ENCODE peak calls at places on chromosomes 7 and 10, in seven cellular contexts. Y is foreskin fibroblast, U is heart right ventricle, R is astrocyte, B is kidney epithelial cell, O is stomach, H is choroid plexus epithelial cell. F is an unnamed sample.

GRCh38 chr10:79947083-79947415 is 1.9 kb downstream of the SFTPD start:
- DNase-seq in Y (no peak), U (no peak), R (no peak), B (no peak), O (no peak), H (no peak), F (no peak)

GRCh38 chr7:18151419-18151818 is 123.8 kb upstream of the PRPS1L1 start:
- DNase-seq in Y (no peak), U (no peak), R (no peak), B (no peak), O (no peak), H (peak), F (peak)

GRCh38 chr10:71131096-71131495 is 81.3 kb upstream of the UNC5B start:
- DNase-seq in Y (no peak), U (no peak), R (no peak), B (no peak), O (no peak), H (no peak), F (no peak)

GRCh38 chr7:17558135-17558534 is 259.7 kb downstream of the AHR start:
- DNase-seq in Y (no peak), U (no peak), R (peak), B (no peak), O (no peak), H (no peak), F (no peak)

GRCh38 chr7:32587431-32587948 is 92.2 kb downstream of the AVL9 start:
- DNase-seq in Y (peak), U (peak), R (peak), B (no peak), O (no peak), H (peak), F (peak)

GRCh38 chr10:16887565-16887964 is 70.3 kb upstream of the RSU1 start:
- DNase-seq in Y (peak), U (no peak), R (peak), B (no peak), O (no peak), H (peak), F (peak)

GRCh38 chr7:142357953-142358520 is 100.2 kb upstream of the PRSS58 start:
- DNase-seq in Y (peak), U (no peak), R (peak), B (peak), O (no peak), H (peak), F (peak)

GRCh38 chr10:120972259-120972658 is 121.1 kb downstream of the WDR11 start:
- DNase-seq in Y (no peak), U (no peak), R (no peak), B (no peak), O (no peak), H (no peak), F (no peak)

GRCh38 chr7:157657741-157658740 is 321.2 kb downstream of the DNAJB6 start:
- DNase-seq in Y (no peak), U (no peak), R (no peak), B (no peak), O (no peak), H (no peak), F (no peak)

GRCh38 chr10:76492678-76493472 is 1061.5 kb downstream of the LRMDA start:
- DNase-seq in Y (no peak), U (no peak), R (no peak), B (no peak), O (no peak), H (no peak), F (no peak)

GRCh38 chr7:140005754-140006503 is 56.8 kb downstream of the PARP12 start:
- DNase-seq in Y (no peak), U (no peak), R (no peak), B (no peak), O (no peak), H (peak), F (peak)
- TF ChIP-seq CTCF in Y (peak), U (no peak), R (peak), B (peak), O (no peak), H (peak), F (peak)

DNA sequence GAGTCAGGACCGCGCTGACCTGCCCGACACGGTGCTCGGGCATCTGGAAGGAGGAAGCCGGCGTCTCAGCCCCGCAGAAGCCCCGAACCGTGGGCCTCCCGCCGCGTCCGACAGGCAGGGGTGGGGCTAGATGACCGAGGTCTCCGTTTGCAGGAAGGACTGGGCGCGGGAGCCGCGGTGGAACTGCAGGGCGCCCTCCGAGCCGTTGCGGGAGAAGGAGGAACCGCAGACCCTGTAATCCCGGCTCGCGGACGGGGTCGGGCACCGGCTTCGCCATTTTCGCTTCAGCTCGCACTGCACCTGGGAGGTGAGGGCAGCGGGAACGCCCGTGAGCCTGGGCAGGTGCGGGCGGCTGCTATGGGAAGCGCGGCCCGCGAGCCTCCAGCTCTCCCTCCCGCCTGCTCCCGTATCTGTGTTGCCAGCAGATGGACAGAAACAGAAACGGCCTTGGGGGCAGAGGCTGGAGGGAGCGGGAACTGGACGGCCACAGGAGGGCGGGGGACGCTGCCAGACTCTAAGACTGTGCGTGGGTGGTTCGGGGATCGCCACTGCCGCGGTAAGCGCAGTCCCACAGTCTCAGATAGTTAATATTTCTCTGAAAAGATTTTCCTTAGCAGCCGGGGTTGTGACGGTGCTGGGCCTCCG is 114.1 kb downstream of the VIPR2 start:
- DNase-seq in Y (no peak), U (peak), R (no peak), B (no peak), O (peak), H (no peak), F (peak)
- H3K4me3 ChIP-seq in Y (no peak), U (peak), R (peak), B (peak), O (peak), H (peak), F (peak)

GRCh38 chr7:28044825-28045224 is 135.8 kb downstream of the JAZF1 start:
- DNase-seq in Y (no peak), U (no peak), R (no peak), B (no peak), O (no peak), H (no peak), F (no peak)
- TF ChIP-seq CTCF in Y (no peak), U (no peak), R (no peak), B (no peak), O (no peak), H (no peak), F (no peak)

GRCh38 chr10:45470098-45471012 is 96.3 kb downstream of the ALOX5 start:
- DNase-seq in Y (peak), U (peak), R (peak), B (no peak), O (no peak), H (peak), F (peak)
- H3K4me3 ChIP-seq in Y (no peak), U (no peak), R (no peak), B (no peak), O (no peak), H (no peak), F (no peak)

DNA sequence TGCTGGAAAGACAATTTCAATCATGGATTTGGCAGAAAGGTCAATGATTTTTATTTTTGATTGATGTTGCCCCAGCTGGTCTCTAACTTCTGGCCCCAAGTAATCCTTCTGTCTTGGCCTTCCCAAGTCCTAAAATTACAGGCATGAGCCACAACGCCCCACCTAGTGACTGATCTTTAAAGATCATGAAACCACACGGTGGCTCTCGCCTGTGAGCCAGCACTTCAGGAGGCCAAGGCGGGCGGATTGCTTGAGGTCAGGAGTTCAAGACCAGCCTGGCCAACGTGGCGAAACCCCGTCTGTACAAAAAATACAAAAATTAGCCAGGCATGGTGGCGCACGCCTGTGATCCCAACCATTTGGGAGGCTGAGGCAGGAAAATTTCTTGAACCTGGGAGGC is 12.6 kb upstream of the C10orf95 start:
- DNase-seq in Y (no peak), U (no peak), R (no peak), B (no peak), O (no peak), H (no peak), F (no peak)
- TF ChIP-seq CTCF in Y (no peak), U (no peak), R (no peak), B (no peak), O (no peak), H (no peak), F (no peak)

DNA sequence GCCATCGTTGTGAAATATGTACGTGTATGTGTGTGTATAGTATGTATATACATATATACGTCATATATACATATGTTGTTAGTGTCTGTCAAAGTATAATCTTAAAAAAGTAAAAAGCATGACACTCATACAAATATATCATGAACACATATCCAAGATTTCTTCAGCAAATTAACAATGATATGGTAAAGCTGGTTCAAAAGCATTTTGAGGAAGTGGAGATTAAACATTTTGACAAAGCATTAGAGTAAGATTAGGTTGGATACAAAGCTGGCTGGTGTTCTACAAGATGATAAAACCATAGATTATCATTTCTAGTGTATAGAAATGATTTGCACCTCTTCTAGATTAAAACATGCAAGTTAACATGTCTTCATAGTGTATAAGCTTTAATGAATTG is 771 bp upstream of the NUDCD3 start:
- DNase-seq in Y (no peak), U (no peak), R (no peak), B (no peak), O (no peak), H (no peak), F (no peak)
- H3K4me3 ChIP-seq in Y (peak), U (peak), R (peak), B (peak), O (peak), H (peak), F (peak)

GRCh38 chr10:37496061-37496460 is 361.3 kb downstream of the ZNF248 start:
- DNase-seq in Y (no peak), U (no peak), R (no peak), B (no peak), O (no peak), H (no peak), F (no peak)

GRCh38 chr10:37489658-37490003 is 364.2 kb downstream of the ANKRD30A start:
- DNase-seq in Y (no peak), U (no peak), R (no peak), B (no peak), O (no peak), H (no peak), F (no peak)

GRCh38 chr10:37490266-37490665 is 364.9 kb downstream of the ANKRD30A start:
- DNase-seq in Y (no peak), U (no peak), R (no peak), B (no peak), O (no peak), H (no peak), F (no peak)

GRCh38 chr10:37495415-37495814 is 362.0 kb downstream of the ZNF248 start:
- DNase-seq in Y (no peak), U (no peak), R (no peak), B (no peak), O (no peak), H (no peak), F (no peak)
- TF ChIP-seq CTCF in Y (no peak), U (no peak), R (no peak), B (no peak), O (no peak), H (no peak), F (no peak)

DNA sequence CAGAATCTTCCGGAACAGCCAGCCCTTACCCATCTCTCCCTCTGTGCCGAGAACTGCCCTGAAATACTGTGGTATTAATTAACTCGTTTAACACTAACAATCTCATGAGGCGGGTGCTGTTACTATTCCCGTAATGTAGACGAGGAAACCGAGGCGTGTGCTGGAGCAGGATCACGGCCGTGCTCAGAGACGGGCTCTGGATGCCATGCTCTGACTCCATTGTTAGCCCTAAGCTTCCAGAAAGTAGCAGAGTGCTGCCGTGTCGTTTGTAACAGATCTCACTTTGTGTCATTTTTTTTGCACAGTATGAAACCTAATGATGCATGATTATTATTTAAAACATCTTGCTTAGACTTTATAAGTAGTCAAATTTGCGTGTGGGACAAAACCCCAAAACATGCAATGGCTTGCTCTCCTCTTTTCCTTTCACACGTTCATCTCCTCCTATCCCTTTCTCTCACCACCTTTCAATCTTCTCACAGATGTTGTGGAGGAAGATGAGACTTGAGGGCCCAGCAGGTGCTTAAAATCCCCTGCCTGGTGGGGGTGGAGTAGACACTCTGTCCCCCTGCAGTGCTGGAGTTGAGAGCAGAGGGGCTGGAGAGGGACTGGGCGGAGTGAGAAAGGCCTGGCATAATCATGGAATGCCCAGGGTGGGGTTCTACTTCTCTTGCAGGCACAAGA is 479 bp upstream of the ACTR3C start:
- DNase-seq in Y (no peak), U (no peak), R (no peak), B (no peak), O (no peak), H (peak), F (no peak)
- H3K4me3 ChIP-seq in Y (peak), U (peak), R (peak), B (peak), O (peak), H (peak), F (peak)

DNA sequence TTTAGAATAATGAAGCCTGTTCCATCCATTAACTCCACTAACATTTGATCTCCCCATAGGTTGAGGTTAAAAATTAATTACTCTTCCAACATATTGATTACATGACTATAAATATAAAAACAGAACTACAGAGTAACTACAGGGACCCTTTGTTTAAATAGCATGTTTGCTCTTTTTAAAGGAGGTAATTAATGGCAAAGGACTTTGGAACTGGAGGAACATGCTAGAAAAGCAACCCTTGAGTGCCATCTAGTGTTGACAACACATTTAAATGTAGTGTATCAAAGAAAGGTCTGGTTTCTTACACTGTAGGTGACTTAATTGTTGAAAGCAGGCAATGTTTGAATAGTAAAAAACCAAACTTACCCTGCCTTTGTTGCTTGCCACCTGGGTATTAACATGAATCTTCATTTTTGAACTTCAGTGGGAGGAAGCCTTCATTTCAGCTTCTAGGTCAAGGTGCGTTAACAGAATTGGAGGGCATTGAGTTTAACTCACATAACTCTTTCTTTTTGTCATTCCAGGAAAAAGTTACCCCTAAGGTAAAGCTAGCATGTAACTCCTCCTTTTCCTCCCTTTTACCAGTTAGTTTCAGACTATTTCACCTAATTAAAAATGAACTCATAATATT is 52.6 kb upstream of the CAPZA2 start:
- DNase-seq in Y (peak), U (peak), R (peak), B (peak), O (no peak), H (peak), F (peak)
- TF ChIP-seq CTCF in Y (peak), U (peak), R (peak), B (peak), O (peak), H (peak), F (peak)